ENCODE peak calls at places on chromosomes 16 and 17, in four cellular contexts. K, T, Z and D are unnamed samples. For H3K36me3, the result is how much of the 10 kb centered on the place peaks cover.

GRCh38 chr16:51119576-51120288 is 31.3 kb downstream of the SALL1 start:
- DNase-seq in Z (no peak), T (no peak), K (no peak), D (no peak)

GRCh38 chr17:56756536-56756935 is 77.2 kb downstream of the C17orf67 start:
- DNase-seq in K (no peak), Z (no peak), T (no peak), D (no peak)

GRCh38 chr17:77959926-77960521 is 1.5 kb downstream of the TNRC6C start:
- DNase-seq in Z (no peak), K (no peak), T (no peak), D (peak)

GRCh38 chr17:1645207-1646171 is at the start of gene SCARF1:
- DNase-seq in K (peak), T (no peak), Z (no peak), D (no peak)

GRCh38 chr17:66495035-66495434 is 192.6 kb downstream of the PRKCA start:
- DNase-seq in Z (no peak), K (no peak), T (no peak), D (no peak)

GRCh38 chr17:10171057-10171456 is 27.3 kb downstream of the GAS7 start:
- DNase-seq in Z (no peak), T (no peak), K (no peak), D (no peak)

GRCh38 chr17:50277357-50277754 is 3.1 kb downstream of the TMEM92 start:
- DNase-seq in T (no peak), K (no peak), Z (no peak), D (no peak)

GRCh38 chr17:56898874-56899273 is 15.0 kb downstream of the TRIM25 start:
- DNase-seq in T (no peak), K (no peak), Z (no peak), D (no peak)

GRCh38 chr17:20991276-20992037 is 51.4 kb downstream of the USP22 start:
- DNase-seq in T (no peak), K (peak), Z (no peak), D (no peak)

GRCh38 chr16:57407521-57408353 is 3.2 kb downstream of the CCL17 start:
- DNase-seq in T (no peak), Z (no peak), K (no peak), D (no peak)

GRCh38 chr16:27406729-27407128 is 4.8 kb downstream of the IL21R start:
- DNase-seq in K (no peak), T (no peak), Z (no peak), D (peak)

GRCh38 chr16:70432800-70433455 is 6.0 kb downstream of the ST3GAL2 start:
- DNase-seq in Z (no peak), T (no peak), K (no peak), D (no peak)

GRCh38 chr16:87765776-87766484 is at the start of gene KLHDC4:
- DNase-seq in T (peak), Z (peak), K (peak), D (peak)

GRCh38 chr16:51061355-51061754 is 89.7 kb downstream of the SALL1 start:
- DNase-seq in K (no peak), T (no peak), Z (no peak), D (no peak)

GRCh38 chr16:70342016-70342415 is 4.7 kb upstream of the DDX19A start:
- DNase-seq in Z (no peak), K (no peak), T (no peak), D (no peak)

GRCh38 chr17:48505788-48506187 is 25.0 kb downstream of the HOXB1 start:
- DNase-seq in Z (no peak), K (no peak), T (peak), D (no peak)

GRCh38 chr16:53129281-53130192 is 74.7 kb downstream of the CHD9 start:
- DNase-seq in T (no peak), Z (no peak), K (no peak), D (no peak)

GRCh38 chr17:57899391-57899790 is 49.5 kb upstream of the MRPS23 start:
- DNase-seq in Z (no peak), T (no peak), K (no peak), D (no peak)

GRCh38 chr16:89041571-89042481 is 51.8 kb upstream of the ACSF3 start:
- DNase-seq in T (no peak), K (peak), Z (no peak), D (no peak)

GRCh38 chr17:75848523-75849303 is 4.5 kb upstream of the UNC13D start:
- DNase-seq in K (peak), T (peak), Z (peak), D (peak)

GRCh38 chr17:75849304-75849695 is 5.1 kb upstream of the UNC13D start:
- DNase-seq in Z (no peak), T (no peak), K (no peak), D (no peak)

GRCh38 chr17:75849724-75850123 is 5.4 kb downstream of the WBP2 start:
- DNase-seq in Z (no peak), K (no peak), T (no peak), D (no peak)

GRCh38 chr17:75853410-75853809 is 1.7 kb downstream of the WBP2 start:
- DNase-seq in T (no peak), K (no peak), Z (no peak), D (no peak)

DNA sequence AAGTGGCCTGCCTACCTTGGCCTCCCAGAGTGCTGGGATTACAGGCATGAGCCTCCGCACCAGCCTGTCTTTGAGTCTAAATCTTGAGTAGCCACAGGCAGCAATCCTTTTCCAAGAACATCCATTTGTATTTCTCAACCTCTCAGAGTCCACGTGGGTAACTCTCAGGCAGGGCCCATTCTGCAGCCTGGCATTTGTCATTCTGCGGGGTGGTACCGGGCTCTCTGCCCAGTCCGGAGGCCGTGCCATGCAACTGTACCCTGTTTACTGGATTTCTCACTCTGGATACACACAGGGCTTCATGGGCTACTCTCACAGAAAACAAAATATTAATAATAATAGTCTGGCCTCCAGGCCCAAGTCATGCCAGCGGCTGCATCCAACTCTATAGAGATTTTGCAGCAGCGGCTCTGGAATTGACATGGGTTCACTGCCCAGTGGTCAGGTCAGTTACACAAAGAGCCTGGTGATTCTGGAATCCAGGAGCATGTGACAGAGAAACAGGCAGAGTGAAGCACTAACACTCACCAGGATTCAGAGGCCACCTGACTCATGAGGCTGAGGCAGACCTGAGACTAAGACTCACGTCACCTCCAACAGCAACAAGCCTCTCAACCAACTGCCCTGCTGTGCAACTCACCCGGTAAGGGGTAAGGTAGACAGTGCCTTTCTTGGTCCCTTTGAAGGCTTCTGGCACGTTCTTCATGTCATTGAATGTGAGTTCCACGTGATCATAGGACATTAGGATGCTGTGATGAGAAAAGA is 4.0 kb downstream of the WBP2 start:
- DNase-seq in T (no peak), K (no peak), Z (no peak), D (no peak)
- H3K36me3 ChIP-seq in T (under half), K (half or more), Z (under half), D (half or more)

GRCh38 chr16:14649816-14650215 is 17.1 kb downstream of the BFAR start:
- DNase-seq in Z (no peak), T (no peak), K (no peak), D (no peak)
- H3K4me3 ChIP-seq in Z (no peak), T (no peak), K (no peak), D (no peak)

GRCh38 chr17:19337712-19338023 is 24.9 kb downstream of the B9D1 start:
- DNase-seq in Z (no peak), T (no peak), K (peak), D (no peak)
- H3K27ac ChIP-seq in Z (no peak), T (no peak), K (no peak), D (no peak)

GRCh38 chr17:8257801-8258200 is 8.7 kb downstream of the PFAS start:
- DNase-seq in T (no peak), K (no peak), Z (no peak), D (no peak)

GRCh38 chr17:8254881-8255280 is 5.8 kb downstream of the PFAS start:
- DNase-seq in Z (no peak), K (no peak), T (no peak), D (no peak)

GRCh38 chr17:8256691-8257090 is 7.6 kb downstream of the PFAS start:
- DNase-seq in T (no peak), Z (no peak), K (no peak), D (no peak)

GRCh38 chr17:8255499-8255898 is 6.4 kb downstream of the PFAS start:
- DNase-seq in T (no peak), K (no peak), Z (no peak), D (no peak)

DNA sequence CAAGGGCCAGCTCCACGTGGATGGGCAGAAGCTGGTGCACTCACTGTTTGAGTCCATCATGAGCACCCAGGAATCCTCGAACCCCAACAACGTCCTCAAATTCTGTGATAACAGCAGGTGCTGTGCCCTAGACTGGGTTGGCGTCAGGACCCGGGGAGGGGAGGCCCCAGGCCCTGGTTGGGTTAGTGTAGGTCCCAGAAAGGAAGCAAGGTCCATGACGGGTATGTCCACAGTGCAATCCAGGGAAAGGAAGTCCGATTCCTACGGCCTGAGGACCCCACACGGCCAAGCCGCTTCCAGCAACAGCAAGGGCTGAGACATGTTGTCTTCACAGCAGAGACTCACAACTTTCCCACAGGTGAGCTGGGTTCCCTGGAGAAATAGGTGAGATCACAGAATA is 7.2 kb downstream of the PFAS start:
- DNase-seq in T (no peak), K (no peak), Z (no peak), D (no peak)
- H3K36me3 ChIP-seq in T (under half), K (under half), Z (under half), D (under half)

GRCh38 chr16:72050769-72051464 is 3.4 kb upstream of the HP start:
- DNase-seq in T (no peak), Z (no peak), K (no peak), D (no peak)
- H3K4me3 ChIP-seq in T (no peak), Z (no peak), K (no peak), D (no peak)

GRCh38 chr17:47203984-47204721 is 5.0 kb upstream of the MYL4 start:
- DNase-seq in T (peak), K (no peak), Z (no peak), D (peak)
- H3K27ac ChIP-seq in T (peak), K (peak), Z (peak), D (peak)